ENCODE peak calls at places on chromosomes 4 and X, in six cellular contexts. B is mucosa of descending colon, M is suprapubic skin, W is left ventricle myocardium inferior, Y is thyroid gland, J is stomach. X is an unnamed sample. For H3K36me3 and H3K4me1, the result is how much of the 10 kb centered on the place peaks cover.

GRCh38 chr4:123144626-123145025 is 222.2 kb upstream of the NUDT6 start:
- DNase-seq in W (no peak), Y (no peak), J (no peak), M (no peak), B (no peak), X (no peak)

GRCh38 chr4:74886490-74886889 is 46.4 kb upstream of the PARM1 start:
- DNase-seq in Y (peak), J (no peak), B (no peak), M (no peak), W (no peak), X (no peak)

GRCh38 chrX:9597361-9598035 is 132.6 kb downstream of the TBL1X start:
- DNase-seq in Y (no peak), W (no peak), M (no peak), J (no peak), B (no peak), X (no peak)

GRCh38 chr4:158769175-158769831 is 477 bp downstream of the FNIP2 start:
- DNase-seq in W (peak), Y (peak), B (peak), J (peak), M (peak), X (peak)

GRCh38 chrX:34555481-34555880 is 101.6 kb downstream of the TMEM47 start:
- DNase-seq in M (no peak), W (no peak), B (no peak), Y (no peak), J (no peak), X (no peak)

GRCh38 chrX:46912098-46912672 is at the start of gene JADE3:
- DNase-seq in J (peak), M (peak), B (peak), Y (peak), W (peak), X (peak)

GRCh38 chr4:56215901-56216300 is 171.4 kb downstream of the AASDH start:
- DNase-seq in W (no peak), B (peak), M (no peak), J (peak), Y (no peak), X (peak)

GRCh38 chrX:19912-20571 is 261.1 kb upstream of the PLCXD1 start:
- DNase-seq in B (peak), J (no peak), W (no peak), Y (no peak), M (no peak), X (peak)

GRCh38 chrX:33726281-33727160 is 405.6 kb downstream of the FAM47A start:
- DNase-seq in M (no peak), W (no peak), B (no peak), Y (peak), J (no peak), X (no peak)

GRCh38 chr4:145488310-145488709 is 6.7 kb downstream of the SMAD1 start:
- DNase-seq in M (no peak), W (no peak), Y (no peak), B (no peak), J (no peak), X (no peak)

GRCh38 chrX:2583194-2584162 is 82.7 kb upstream of the DHRSX start:
- DNase-seq in M (no peak), W (no peak), Y (no peak), B (no peak), J (no peak), X (no peak)

GRCh38 chr4:108619372-108620100 is 840 bp upstream of the RPL34 start:
- DNase-seq in B (peak), J (no peak), Y (no peak), W (no peak), M (no peak), X (no peak)

GRCh38 chr4:137124278-137124932 is 407.9 kb downstream of the PCDH18 start:
- DNase-seq in Y (no peak), B (peak), W (no peak), J (no peak), M (no peak), X (peak)

GRCh38 chrX:30865020-30865419 is 24.0 kb downstream of the TAB3 start:
- DNase-seq in J (no peak), Y (peak), M (no peak), W (no peak), B (peak), X (peak)

GRCh38 chrX:8913665-8914409 is 112.7 kb upstream of the FAM9A start:
- DNase-seq in Y (no peak), W (peak), J (no peak), B (peak), M (no peak), X (no peak)

GRCh38 chr4:55512922-55513571 is 33.7 kb downstream of the CLOCK start:
- DNase-seq in J (no peak), Y (no peak), W (no peak), M (no peak), B (no peak), X (no peak)

GRCh38 chr4:143399113-143399949 is 62.7 kb downstream of the GAB1 start:
- DNase-seq in W (no peak), M (no peak), J (no peak), Y (no peak), B (no peak), X (no peak)

GRCh38 chr4:94828882-94829281 is 71.1 kb downstream of the BMPR1B start:
- DNase-seq in J (no peak), W (no peak), Y (no peak), M (no peak), B (no peak), X (no peak)

GRCh38 chr4:1772869-1773538 is 20.1 kb upstream of the FGFR3 start:
- DNase-seq in M (no peak), J (no peak), Y (no peak), B (no peak), W (no peak), X (peak)

GRCh38 chr4:1496116-1496642 is 89.9 kb upstream of the NKX1-1 start:
- DNase-seq in W (no peak), B (no peak), J (no peak), M (peak), Y (no peak), X (no peak)

GRCh38 chr4:123749408-123749807 is 352.8 kb downstream of the SPRY1 start:
- DNase-seq in J (no peak), M (no peak), W (peak), Y (peak), B (no peak), X (no peak)

GRCh38 chr4:124191329-124191728 is 521.2 kb downstream of the ANKRD50 start:
- DNase-seq in W (no peak), Y (no peak), M (no peak), J (no peak), B (no peak), X (no peak)

GRCh38 chr4:85446462-85446861 is 28.5 kb upstream of the ARHGAP24 start:
- DNase-seq in M (no peak), J (no peak), Y (no peak), W (no peak), B (no peak), X (no peak)

GRCh38 chr4:13092702-13093101 is 391.4 kb downstream of the RAB28 start:
- DNase-seq in W (no peak), B (no peak), M (no peak), J (no peak), Y (no peak), X (no peak)

GRCh38 chr4:825063-825968 is 613 bp downstream of the CPLX1 start:
- DNase-seq in M (no peak), W (no peak), J (no peak), B (no peak), Y (no peak), X (peak)

GRCh38 chr4:48109413-48110263 is 24.4 kb downstream of the TXK start:
- DNase-seq in W (no peak), M (no peak), Y (no peak), B (peak), J (no peak), X (no peak)

GRCh38 chrX:41148553-41148952 is 63.3 kb downstream of the USP9X start:
- DNase-seq in Y (no peak), J (no peak), W (no peak), M (no peak), B (no peak), X (no peak)

GRCh38 chr4:52548818-52549570 is 110.1 kb downstream of the USP46 start:
- DNase-seq in J (no peak), W (no peak), B (no peak), M (no peak), Y (no peak), X (no peak)

GRCh38 chr4:36280555-36280954 is 861 bp upstream of the DTHD1 start:
- DNase-seq in Y (peak), B (no peak), W (no peak), M (no peak), J (no peak), X (no peak)

GRCh38 chr4:119300072-119300387 is 21.9 kb downstream of the FABP2 start:
- DNase-seq in M (no peak), W (peak), J (peak), Y (peak), B (peak), X (peak)

GRCh38 chr4:78775278-78776030 is 696 bp upstream of the BMP2K start:
- DNase-seq in W (peak), J (peak), B (peak), Y (peak), M (peak), X (peak)

GRCh38 chr4:10458190-10458589 is 964 bp upstream of the ZNF518B start:
- DNase-seq in Y (no peak), W (no peak), B (peak), M (no peak), J (no peak), X (no peak)

GRCh38 chr4:74944354-74944793 is 11.5 kb downstream of the PARM1 start:
- DNase-seq in M (no peak), Y (no peak), B (peak), W (no peak), J (peak), X (no peak)

DNA sequence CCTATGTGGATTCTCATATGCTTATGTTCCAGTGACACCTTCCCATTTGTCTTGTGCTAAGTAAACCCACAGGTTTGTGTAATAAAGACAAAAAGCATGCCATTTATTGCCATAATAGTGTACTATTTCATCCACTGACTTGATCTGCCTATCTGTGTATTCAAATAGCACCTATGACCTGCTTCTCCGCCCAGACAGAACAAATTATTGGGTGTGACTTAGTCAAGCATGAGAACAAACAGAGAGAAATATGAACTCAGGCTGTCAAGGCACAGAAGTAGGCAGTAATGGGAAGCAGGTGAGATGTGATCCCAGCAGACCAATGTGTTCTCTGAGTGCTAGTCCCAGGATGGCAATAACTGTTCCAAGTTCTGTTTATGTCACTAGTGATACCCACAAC is 25.4 kb downstream of the ELOVL6 start:
- DNase-seq in J (no peak), M (no peak), Y (no peak), W (no peak), B (peak), X (no peak)
- H3K36me3 ChIP-seq in J (under half), M (under half), Y (under half), W (under half), B (under half), X (under half)

GRCh38 chr4:6175426-6175825 is 24.9 kb downstream of the JAKMIP1 start:
- DNase-seq in M (no peak), J (no peak), B (no peak), W (no peak), Y (no peak), X (peak)
- H3K4me1 ChIP-seq in M (under half), J (under half), B (under half), W (under half), Y (under half), X (under half)

GRCh38 chr4:99457270-99457669 is 22.1 kb upstream of the ADH7 start:
- DNase-seq in M (no peak), W (no peak), J (no peak), Y (no peak), B (no peak), X (no peak)
- TF ChIP-seq CTCF in M (no peak), W (no peak), J (no peak), Y (no peak), B (no peak), X (peak)

DNA sequence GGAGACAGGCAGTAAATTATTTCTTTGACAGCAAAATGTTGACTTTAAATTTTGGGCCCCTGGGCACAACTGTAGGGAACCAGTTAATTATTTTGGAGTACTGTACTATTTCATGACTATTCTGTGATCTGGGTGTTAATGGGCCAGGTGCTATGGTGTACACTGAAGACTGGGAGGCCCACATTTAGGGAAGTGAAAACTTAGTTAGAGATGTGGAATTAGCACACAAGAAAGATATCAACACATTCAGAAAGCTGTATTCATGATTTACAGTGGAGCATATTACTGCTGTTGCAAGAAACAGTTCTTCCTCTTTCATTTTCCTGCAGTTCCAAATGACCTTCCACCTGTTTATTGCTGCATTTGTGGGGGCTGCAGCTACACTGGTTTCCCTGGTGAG is 12.4 kb downstream of the PLP1 start:
- DNase-seq in Y (no peak), W (no peak), B (no peak), J (no peak), M (no peak), X (no peak)
- H3K36me3 ChIP-seq in Y (under half), W (under half), B (under half), J (under half), M (under half), X (under half)

X was measured in BE2C.